ENCODE peak calls at places on chromosomes 13 and 19, in eight cellular contexts. N is B cell, V is dermis microvascular lymphatic vessel endothelial cell, R is GM04504, H is Ammon's horn, O is mucosa of descending colon, M is globus pallidus, W is NCI-H146. B is an unnamed sample.

GRCh38 chr13:99027260-99027659 is 49.4 kb upstream of the DOCK9 start:
- DNase-seq in N (no peak), V (no peak), R (no peak), H (no peak), O (no peak), M (no peak), W (no peak), B (no peak)

GRCh38 chr13:101416181-101417042 is at the start of gene NALCN:
- DNase-seq in N (no peak), V (peak; percentile 61), R (no peak), H (peak; percentile 63), O (no peak), M (peak; percentile 59), W (peak; percentile 60), B (no peak)

GRCh38 chr13:83532809-83533208 is 349.5 kb downstream of the SLITRK1 start:
- DNase-seq in N (no peak), V (no peak), R (no peak), H (no peak), O (no peak), M (no peak), W (peak; percentile 52), B (no peak)

GRCh38 chr19:38877781-38878574 is at the start of gene RINL:
- DNase-seq in N (peak; percentile 83), V (peak; percentile 39), R (no peak), H (no peak), O (peak; percentile 53), M (no peak), W (peak; percentile 100), B (no peak)

GRCh38 chr13:110498327-110498726 is 63.2 kb downstream of the RAB20 start:
- DNase-seq in N (no peak), V (no peak), R (no peak), H (no peak), O (no peak), M (no peak), W (no peak), B (no peak)

GRCh38 chr13:21584973-21585592 is 18.9 kb downstream of the MICU2 start:
- DNase-seq in N (no peak), V (no peak), R (no peak), H (no peak), O (no peak), M (no peak), W (no peak), B (no peak)

GRCh38 chr19:42185281-42185680 is 32.2 kb downstream of the DEDD2 start:
- DNase-seq in N (no peak), V (no peak), R (no peak), H (peak; percentile 55), O (peak; percentile 43), M (peak; percentile 23), W (no peak), B (no peak)

GRCh38 chr13:42600943-42601342 is 27.0 kb downstream of the TNFSF11 start:
- DNase-seq in N (no peak), V (peak; percentile 60), R (no peak), H (no peak), O (no peak), M (no peak), W (peak; percentile 7), B (no peak)

GRCh38 chr19:10603873-10604459 is 16.9 kb upstream of the AP1M2 start:
- DNase-seq in N (peak; percentile 72), V (peak; percentile 81), R (no peak), H (peak; percentile 45), O (no peak), M (peak; percentile 35), W (peak; percentile 21), B (no peak)

GRCh38 chr13:39209731-39210633 is 171.7 kb downstream of the NHLRC3 start:
- DNase-seq in N (no peak), V (no peak), R (no peak), H (no peak), O (no peak), M (no peak), W (no peak), B (no peak)

GRCh38 chr19:39052846-39053245 is 20.5 kb upstream of the FBXO27 start:
- DNase-seq in N (no peak), V (no peak), R (no peak), H (peak; percentile 63), O (no peak), M (peak; percentile 85), W (no peak), B (no peak)

GRCh38 chr13:30895773-30896172 is 10.3 kb upstream of the MEDAG start:
- DNase-seq in N (no peak), V (peak; percentile 71), R (peak; percentile 61), H (no peak), O (peak; percentile 18), M (no peak), W (no peak), B (no peak)

GRCh38 chr19:28980236-28980868 is 232.6 kb downstream of the UQCRFS1 start:
- DNase-seq in N (no peak), V (no peak), R (no peak), H (no peak), O (no peak), M (no peak), W (no peak), B (no peak)

GRCh38 chr13:108283110-108283509 is 13.6 kb downstream of the TNFSF13B start:
- DNase-seq in N (no peak), V (no peak), R (no peak), H (no peak), O (no peak), M (no peak), W (no peak), B (no peak)

GRCh38 chr13:67299072-67299635 is 69.0 kb upstream of the PCDH9 start:
- DNase-seq in N (no peak), V (no peak), R (peak; percentile 34), H (no peak), O (no peak), M (no peak), W (no peak), B (no peak)

GRCh38 chr19:50204811-50205675 is 1.6 kb downstream of the MYH14 start:
- DNase-seq in N (no peak), V (no peak), R (no peak), H (peak; percentile 21), O (peak; percentile 92), M (no peak), W (peak; percentile 98), B (no peak)

GRCh38 chr19:19820774-19821315 is 705 bp downstream of the ZNF506 start:
- DNase-seq in N (no peak), V (no peak), R (no peak), H (no peak), O (no peak), M (no peak), W (no peak), B (no peak)

GRCh38 chr19:13637664-13638063 is 126.7 kb upstream of the MRI1 start:
- DNase-seq in N (no peak), V (no peak), R (no peak), H (no peak), O (no peak), M (no peak), W (no peak), B (no peak)

GRCh38 chr13:40235160-40235796 is 431.2 kb downstream of the FOXO1 start:
- DNase-seq in N (no peak), V (no peak), R (no peak), H (no peak), O (no peak), M (no peak), W (no peak), B (no peak)

GRCh38 chr13:40221131-40221459 is 445.3 kb downstream of the FOXO1 start:
- DNase-seq in N (no peak), V (no peak), R (no peak), H (no peak), O (no peak), M (no peak), W (no peak), B (no peak)

GRCh38 chr19:35822579-35822978 is 9.9 kb upstream of the PRODH2 start:
- DNase-seq in N (no peak), V (no peak), R (no peak), H (no peak), O (no peak), M (no peak), W (peak; percentile 18), B (no peak)

GRCh38 chr13:111502957-111503356 is 182.5 kb downstream of the TEX29 start:
- DNase-seq in N (no peak), V (no peak), R (no peak), H (no peak), O (no peak), M (no peak), W (no peak), B (no peak)

GRCh38 chr13:59477011-59477410 is 686.7 kb downstream of the DIAPH3 start:
- DNase-seq in N (no peak), V (peak; percentile 43), R (no peak), H (no peak), O (no peak), M (no peak), W (no peak), B (no peak)

GRCh38 chr13:102495663-102496062 is 93.8 kb upstream of the FGF14 start:
- DNase-seq in N (no peak), V (no peak), R (no peak), H (no peak), O (no peak), M (no peak), W (no peak), B (no peak)

GRCh38 chr13:49681837-49682236 is 9.4 kb downstream of the EBPL start:
- DNase-seq in N (no peak), V (no peak), R (peak; percentile 70), H (peak; percentile 21), O (no peak), M (no peak), W (peak; percentile 81), B (no peak)

GRCh38 chr13:113585828-113586355 is 1.3 kb downstream of the TFDP1 start:
- DNase-seq in N (no peak), V (no peak), R (no peak), H (no peak), O (no peak), M (no peak), W (no peak), B (no peak)